ENCODE peak calls at places on chromosomes 4 and X, in eight cellular contexts. D is cardiac muscle cell, R is adrenal gland, B is WERI-Rb-1, N is BE2C, E is tibial artery, A is astrocyte of the cerebellum, G is skeletal muscle cell. L is an unnamed sample.

GRCh38 chr4:4860803-4861591 is 1.5 kb downstream of the MSX1 start:
- DNase-seq in D (no peak), R (peak), B (no peak), N (no peak), E (no peak), A (no peak), G (no peak), L (no peak)

GRCh38 chrX:56248492-56248891 is 16.3 kb downstream of the KLF8 start:
- DNase-seq in D (peak), R (peak), B (peak), N (peak), E (peak), A (peak), G (peak), L (peak)

GRCh38 chrX:103398321-103398937 is 22.1 kb downstream of the BEX3 start:
- DNase-seq in D (no peak), R (peak), B (no peak), N (peak), E (no peak), A (no peak), G (peak), L (no peak)

GRCh38 chr4:110609044-110609750 is 13.7 kb downstream of the PITX2 start:
- DNase-seq in D (no peak), R (no peak), B (no peak), N (no peak), E (no peak), A (no peak), G (no peak), L (no peak)

GRCh38 chrX:125108926-125109325 is 210.7 kb upstream of the TEX13C start:
- DNase-seq in D (no peak), R (no peak), B (no peak), N (no peak), E (no peak), A (no peak), G (no peak), L (no peak)

GRCh38 chr4:55509272-55509671 is 37.4 kb downstream of the CLOCK start:
- DNase-seq in D (no peak), R (no peak), B (no peak), N (peak), E (no peak), A (no peak), G (no peak), L (no peak)

GRCh38 chrX:87873347-87873941 is 355.8 kb downstream of the KLHL4 start:
- DNase-seq in D (peak), R (no peak), B (no peak), N (no peak), E (no peak), A (no peak), G (no peak), L (no peak)

GRCh38 chrX:46408553-46409407 is 136.4 kb downstream of the ZNF674 start:
- DNase-seq in D (peak), R (peak), B (peak), N (peak), E (peak), A (peak), G (no peak), L (peak)

GRCh38 chr4:98262431-98262830 is 1.2 kb downstream of the RAP1GDS1 start:
- DNase-seq in D (peak), R (no peak), B (no peak), N (no peak), E (no peak), A (no peak), G (no peak), L (no peak)

GRCh38 chr4:69689530-69690111 is 36.6 kb upstream of the UGT2A1 start:
- DNase-seq in D (peak), R (peak), B (no peak), N (no peak), E (no peak), A (peak), G (peak), L (no peak)

GRCh38 chrX:132483951-132484350 is 4.9 kb downstream of the MBNL3 start:
- DNase-seq in D (no peak), R (peak), B (no peak), N (no peak), E (no peak), A (no peak), G (no peak), L (no peak)

GRCh38 chrX:131841496-131842410 is 181.3 kb upstream of the STK26 start:
- DNase-seq in D (peak), R (peak), B (peak), N (peak), E (no peak), A (no peak), G (no peak), L (no peak)

GRCh38 chrX:153333271-153333670 is 682 bp upstream of the ZNF275 start:
- DNase-seq in D (no peak), R (no peak), B (no peak), N (no peak), E (no peak), A (peak), G (no peak), L (no peak)

GRCh38 chrX:39928704-39929439 is 168.9 kb downstream of the BCOR start:
- DNase-seq in D (no peak), R (no peak), B (no peak), N (no peak), E (no peak), A (no peak), G (no peak), L (no peak)

GRCh38 chr4:52713456-52713937 is 37.7 kb downstream of the ERVMER34-1 start:
- DNase-seq in D (peak), R (peak), B (no peak), N (peak), E (no peak), A (no peak), G (no peak), L (no peak)

GRCh38 chr4:107094332-107094731 is 58.2 kb upstream of the DKK2 start:
- DNase-seq in D (peak), R (no peak), B (no peak), N (no peak), E (no peak), A (no peak), G (peak), L (no peak)

GRCh38 chr4:182770259-182770968 is 146.8 kb downstream of the DCTD start:
- DNase-seq in D (peak), R (no peak), B (no peak), N (no peak), E (no peak), A (no peak), G (no peak), L (no peak)

GRCh38 chrX:39470588-39471155 is 627.1 kb downstream of the BCOR start:
- DNase-seq in D (no peak), R (peak), B (no peak), N (no peak), E (peak), A (peak), G (no peak), L (peak)

GRCh38 chr4:169618286-169618685 is 2.1 kb upstream of the CLCN3 start:
- DNase-seq in D (no peak), R (no peak), B (no peak), N (no peak), E (no peak), A (no peak), G (no peak), L (no peak)

GRCh38 chr4:88382621-88383020 is 4.0 kb downstream of the HERC6 start:
- DNase-seq in D (no peak), R (no peak), B (no peak), N (no peak), E (no peak), A (no peak), G (no peak), L (no peak)

GRCh38 chr4:7950301-7951092 is 10.8 kb upstream of the AFAP1 start:
- DNase-seq in D (no peak), R (no peak), B (no peak), N (no peak), E (no peak), A (no peak), G (no peak), L (no peak)

GRCh38 chrX:73851014-73852009 is 288.3 kb downstream of the CHIC1 start:
- DNase-seq in D (no peak), R (no peak), B (no peak), N (no peak), E (no peak), A (peak), G (no peak), L (no peak)

GRCh38 chrX:102958794-102959193 is 21.7 kb downstream of the RAB40AL start:
- DNase-seq in D (no peak), R (no peak), B (no peak), N (peak), E (no peak), A (no peak), G (no peak), L (no peak)

GRCh38 chr4:70225824-70226223 is at the start of gene FDCSP:
- DNase-seq in D (no peak), R (no peak), B (no peak), N (no peak), E (no peak), A (no peak), G (no peak), L (no peak)

GRCh38 chr4:80171251-80171650 is 26.1 kb upstream of the PRDM8 start:
- DNase-seq in D (no peak), R (no peak), B (no peak), N (no peak), E (no peak), A (no peak), G (peak), L (no peak)

GRCh38 chr4:25948051-25948450 is 34.0 kb downstream of the SMIM20 start:
- DNase-seq in D (no peak), R (no peak), B (no peak), N (no peak), E (no peak), A (no peak), G (no peak), L (no peak)

GRCh38 chr4:109359040-109359646 is 56.7 kb upstream of the COL25A1 start:
- DNase-seq in D (no peak), R (no peak), B (no peak), N (no peak), E (no peak), A (no peak), G (no peak), L (no peak)

GRCh38 chr4:78776729-78777555 is 792 bp downstream of the BMP2K start:
- DNase-seq in D (peak), R (peak), B (peak), N (peak), E (peak), A (no peak), G (no peak), L (peak)

GRCh38 chr4:12932203-12932788 is 551.8 kb downstream of the RAB28 start:
- DNase-seq in D (no peak), R (no peak), B (no peak), N (no peak), E (no peak), A (no peak), G (no peak), L (no peak)

GRCh38 chr4:112521123-112522116 is 5.4 kb upstream of the NEUROG2 start:
- DNase-seq in D (no peak), R (no peak), B (peak), N (no peak), E (no peak), A (no peak), G (no peak), L (no peak)

GRCh38 chr4:136637071-136637777 is 895.1 kb downstream of the PCDH18 start:
- DNase-seq in D (peak), R (peak), B (peak), N (peak), E (no peak), A (no peak), G (no peak), L (no peak)

GRCh38 chr4:80140237-80140636 is 57.1 kb upstream of the PRDM8 start:
- DNase-seq in D (no peak), R (no peak), B (no peak), N (no peak), E (no peak), A (no peak), G (no peak), L (no peak)

GRCh38 chr4:100165809-100166208 is 24.5 kb downstream of the DDIT4L start:
- DNase-seq in D (no peak), R (no peak), B (no peak), N (no peak), E (no peak), A (peak), G (no peak), L (no peak)

DNA sequence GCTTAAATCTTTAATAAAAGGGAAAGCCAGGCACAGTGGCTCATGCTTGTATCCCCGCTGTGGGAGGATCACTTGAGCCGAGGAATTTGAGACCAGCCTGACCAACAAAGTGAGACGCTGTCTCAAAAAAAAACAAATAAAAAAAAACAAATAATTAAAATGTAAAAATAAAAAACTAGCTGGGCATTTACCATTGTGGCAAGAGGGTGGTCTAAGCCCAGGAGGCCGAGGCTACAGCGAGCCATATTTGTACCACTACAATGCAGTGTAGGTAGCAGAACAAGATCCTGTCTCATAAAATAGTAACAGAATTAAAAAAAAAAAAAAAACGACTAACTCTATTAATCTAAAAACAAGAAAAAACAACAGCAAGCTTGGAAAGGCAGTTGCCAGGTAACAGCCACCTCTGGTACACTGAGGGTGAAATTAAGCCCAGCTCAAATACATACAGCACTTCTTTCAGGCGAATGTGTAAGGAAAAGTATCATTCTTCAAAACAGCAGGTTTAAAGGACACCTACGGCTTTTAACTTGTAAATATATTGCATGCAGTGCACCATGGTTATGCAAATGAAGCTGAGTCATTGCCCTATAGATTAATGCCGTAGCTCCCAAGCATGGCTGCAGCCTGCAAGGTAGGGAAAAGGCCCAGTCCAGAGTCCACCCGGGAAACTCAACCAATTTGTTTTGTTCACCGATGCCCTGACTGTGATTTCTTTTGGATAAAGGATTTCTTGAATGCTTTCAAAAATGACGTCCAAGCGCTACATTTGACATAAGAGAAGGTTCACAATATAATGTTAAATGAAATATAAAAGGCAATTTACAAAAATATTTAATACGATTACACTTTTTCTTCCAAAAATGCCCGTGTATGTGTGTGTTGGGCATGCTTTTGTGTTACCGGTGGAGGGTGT is 14.5 kb upstream of the TXLNG start:
- DNase-seq in D (peak), R (no peak), B (no peak), N (peak), E (no peak), A (peak), G (peak), L (no peak)
- H3K4me3 ChIP-seq in D (no peak), R (no peak), B (no peak), N (no peak), E (no peak), A (no peak), G (no peak), L (no peak)

GRCh38 chr4:76212301-76212700 is 1.3 kb downstream of the SCARB2 start:
- DNase-seq in D (no peak), R (no peak), B (no peak), N (no peak), E (no peak), A (no peak), G (no peak), L (no peak)

GRCh38 chr4:76208005-76208765 is 5.4 kb downstream of the SCARB2 start:
- DNase-seq in D (no peak), R (peak), B (peak), N (peak), E (peak), A (no peak), G (peak), L (peak)

GRCh38 chr4:76210502-76210901 is 3.1 kb downstream of the SCARB2 start:
- DNase-seq in D (no peak), R (peak), B (no peak), N (no peak), E (no peak), A (no peak), G (no peak), L (no peak)

GRCh38 chr4:76211769-76212168 is 1.9 kb downstream of the SCARB2 start:
- DNase-seq in D (no peak), R (no peak), B (no peak), N (no peak), E (no peak), A (no peak), G (no peak), L (no peak)

GRCh38 chr4:76209876-76210275 is 3.7 kb downstream of the SCARB2 start:
- DNase-seq in D (no peak), R (no peak), B (no peak), N (no peak), E (no peak), A (no peak), G (no peak), L (no peak)
- H3K4me3 ChIP-seq in D (no peak), R (no peak), B (peak), N (no peak), E (no peak), A (no peak), G (no peak), L (no peak)

GRCh38 chr4:119138046-119138445 is 2.4 kb downstream of the MYOZ2 start:
- DNase-seq in D (peak), R (no peak), B (no peak), N (no peak), E (no peak), A (no peak), G (peak), L (no peak)

GRCh38 chr4:119136541-119136940 is 909 bp downstream of the MYOZ2 start:
- DNase-seq in D (peak), R (no peak), B (no peak), N (no peak), E (no peak), A (no peak), G (peak), L (no peak)

GRCh38 chr4:119139316-119139715 is 3.7 kb downstream of the MYOZ2 start:
- DNase-seq in D (no peak), R (no peak), B (no peak), N (no peak), E (no peak), A (no peak), G (no peak), L (no peak)

GRCh38 chr4:119132306-119132705 is 3.3 kb upstream of the MYOZ2 start:
- DNase-seq in D (no peak), R (no peak), B (no peak), N (no peak), E (no peak), A (no peak), G (peak), L (no peak)

DNA sequence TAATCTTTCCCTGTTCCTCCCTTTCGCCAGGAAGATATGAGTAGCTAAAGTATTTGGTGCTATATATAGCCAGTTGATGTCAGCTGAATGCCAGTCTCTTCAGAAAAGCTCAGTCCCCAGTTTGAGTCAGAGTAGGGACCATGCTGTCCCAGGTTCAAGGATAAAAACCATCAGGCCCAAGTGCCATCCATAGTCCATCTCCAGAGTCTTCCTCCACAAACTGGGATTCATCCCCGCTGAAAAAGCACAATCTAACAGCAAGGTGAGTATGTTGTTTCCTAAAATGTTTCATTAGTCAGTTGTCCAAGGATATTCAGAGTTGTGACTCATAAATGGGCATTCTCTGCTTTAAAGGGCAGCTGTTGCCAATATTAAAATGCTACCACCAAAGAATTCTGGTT is at the start of gene MYOZ2:
- DNase-seq in D (peak), R (no peak), B (no peak), N (no peak), E (no peak), A (no peak), G (peak), L (no peak)
- H3K4me3 ChIP-seq in D (peak), R (no peak), B (no peak), N (no peak), E (no peak), A (no peak), G (no peak), L (no peak)

DNA sequence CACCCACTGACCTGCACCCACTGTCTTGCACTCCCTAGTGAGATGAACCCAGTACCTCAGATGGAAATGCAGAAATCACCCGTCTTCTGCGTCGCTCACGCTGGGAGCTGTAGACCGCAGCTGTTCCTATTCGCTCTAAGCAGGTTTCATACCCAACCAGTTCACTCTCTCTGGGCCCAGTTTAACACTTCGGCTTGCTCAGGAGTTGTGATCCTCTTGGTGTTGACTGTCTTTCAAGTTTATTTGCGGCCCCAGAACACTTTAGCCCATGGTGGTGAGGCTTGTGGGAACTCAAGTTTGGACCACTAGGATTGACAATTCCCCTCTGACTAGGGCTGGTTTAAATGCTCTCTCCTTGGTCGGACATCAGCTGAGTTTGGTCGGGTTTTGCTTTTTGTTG is 147.0 kb downstream of the DACH2 start:
- DNase-seq in D (no peak), R (no peak), B (no peak), N (no peak), E (no peak), A (no peak), G (no peak), L (no peak)
- H3K4me3 ChIP-seq in D (no peak), R (no peak), B (no peak), N (no peak), E (no peak), A (no peak), G (no peak), L (no peak)

DNA sequence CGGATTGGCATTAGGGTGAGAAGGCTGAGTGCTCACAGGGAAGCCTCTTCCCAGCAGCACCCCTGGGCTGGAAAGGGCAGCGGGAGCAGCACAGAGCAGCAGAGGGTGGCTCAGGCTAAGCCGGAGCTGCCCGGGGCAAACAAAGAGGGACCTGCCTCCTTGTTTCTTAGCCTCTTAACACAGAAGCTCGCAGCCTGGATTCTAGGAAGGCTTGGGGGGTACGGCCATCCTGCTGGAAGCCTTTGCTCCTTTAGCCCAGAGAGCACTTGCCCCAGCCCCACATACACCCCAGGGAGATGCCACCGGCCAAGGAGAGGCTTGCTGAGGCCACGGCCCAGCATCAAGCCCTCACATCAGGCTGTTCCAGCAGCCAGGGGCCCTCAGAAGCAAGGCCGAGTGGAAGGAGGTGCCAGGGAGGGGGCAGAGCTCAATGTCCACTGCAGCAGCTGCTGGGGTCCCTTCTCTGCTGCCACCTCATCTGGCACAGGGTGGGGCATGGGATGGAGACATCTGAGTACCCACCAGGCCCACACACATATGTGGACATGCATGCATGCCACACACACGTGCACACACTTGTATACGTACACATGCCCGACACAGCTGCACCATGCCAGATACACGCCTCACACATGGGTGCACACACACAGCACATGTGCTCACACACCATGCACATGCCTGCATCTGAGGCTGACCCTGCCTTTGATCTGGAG is 20.3 kb upstream of the SPON2 start:
- DNase-seq in D (no peak), R (peak), B (peak), N (no peak), E (peak), A (no peak), G (no peak), L (peak)
- H3K4me3 ChIP-seq in D (no peak), R (no peak), B (no peak), N (no peak), E (peak), A (no peak), G (no peak), L (peak)

GRCh38 chr4:142413516-142413915 is 432.6 kb downstream of the INPP4B start:
- DNase-seq in D (no peak), R (no peak), B (no peak), N (no peak), E (no peak), A (no peak), G (no peak), L (no peak)
- H3K4me3 ChIP-seq in D (no peak), R (no peak), B (no peak), N (no peak), E (no peak), A (no peak), G (no peak), L (no peak)

L was measured in breast epithelium.